ENCODE peak calls at places on chromosomes 13 and 19, in nine cellular contexts. I is body of pancreas, Z is tibial nerve, U is IMR-90, G is A549, H is upper lobe of left lung, K is stomach, A is right lobe of liver, M is suprapubic skin. F is an unnamed sample.

GRCh38 chr19:2122982-2123381 is 26.3 kb downstream of the IZUMO4 start:
- DNase-seq in K (no peak), G (no peak), I (no peak), Z (no peak), A (no peak), M (no peak), U (no peak), H (no peak), F (no peak)

GRCh38 chr13:31195616-31196015 is 4.2 kb upstream of the B3GLCT start:
- DNase-seq in H (no peak), Z (no peak), G (no peak), U (no peak), K (no peak), I (no peak), A (no peak), M (no peak), F (no peak)

GRCh38 chr13:111045170-111045569 is 69.9 kb upstream of the ARHGEF7 start:
- DNase-seq in H (no peak), Z (no peak), I (no peak), A (no peak), M (no peak), U (no peak), G (no peak), K (no peak), F (no peak)

GRCh38 chr13:31049833-31050232 is 111.9 kb downstream of the HSPH1 start:
- DNase-seq in M (peak; percentile 41), G (no peak), I (no peak), K (no peak), A (no peak), H (no peak), Z (no peak), U (no peak), F (no peak)

GRCh38 chr13:44302948-44303575 is 70.6 kb upstream of the SERP2 start:
- DNase-seq in K (no peak), H (no peak), A (no peak), I (no peak), U (peak; percentile 50), G (no peak), M (no peak), Z (no peak), F (no peak)

GRCh38 chr13:47901451-47901850 is 99.6 kb downstream of the SUCLA2 start:
- DNase-seq in M (no peak), A (no peak), K (no peak), U (peak; percentile 37), Z (no peak), I (no peak), G (no peak), H (no peak), F (no peak)

GRCh38 chr13:74203576-74203975 is 69.4 kb upstream of the KLF12 start:
- DNase-seq in H (no peak), U (peak; percentile 47), I (no peak), M (no peak), A (no peak), K (no peak), G (no peak), Z (no peak), F (no peak)

GRCh38 chr13:55106509-55106908 is 2034.2 kb upstream of the PRR20A start:
- DNase-seq in H (no peak), U (no peak), M (no peak), Z (no peak), G (no peak), A (no peak), I (no peak), K (no peak), F (no peak)

DNA sequence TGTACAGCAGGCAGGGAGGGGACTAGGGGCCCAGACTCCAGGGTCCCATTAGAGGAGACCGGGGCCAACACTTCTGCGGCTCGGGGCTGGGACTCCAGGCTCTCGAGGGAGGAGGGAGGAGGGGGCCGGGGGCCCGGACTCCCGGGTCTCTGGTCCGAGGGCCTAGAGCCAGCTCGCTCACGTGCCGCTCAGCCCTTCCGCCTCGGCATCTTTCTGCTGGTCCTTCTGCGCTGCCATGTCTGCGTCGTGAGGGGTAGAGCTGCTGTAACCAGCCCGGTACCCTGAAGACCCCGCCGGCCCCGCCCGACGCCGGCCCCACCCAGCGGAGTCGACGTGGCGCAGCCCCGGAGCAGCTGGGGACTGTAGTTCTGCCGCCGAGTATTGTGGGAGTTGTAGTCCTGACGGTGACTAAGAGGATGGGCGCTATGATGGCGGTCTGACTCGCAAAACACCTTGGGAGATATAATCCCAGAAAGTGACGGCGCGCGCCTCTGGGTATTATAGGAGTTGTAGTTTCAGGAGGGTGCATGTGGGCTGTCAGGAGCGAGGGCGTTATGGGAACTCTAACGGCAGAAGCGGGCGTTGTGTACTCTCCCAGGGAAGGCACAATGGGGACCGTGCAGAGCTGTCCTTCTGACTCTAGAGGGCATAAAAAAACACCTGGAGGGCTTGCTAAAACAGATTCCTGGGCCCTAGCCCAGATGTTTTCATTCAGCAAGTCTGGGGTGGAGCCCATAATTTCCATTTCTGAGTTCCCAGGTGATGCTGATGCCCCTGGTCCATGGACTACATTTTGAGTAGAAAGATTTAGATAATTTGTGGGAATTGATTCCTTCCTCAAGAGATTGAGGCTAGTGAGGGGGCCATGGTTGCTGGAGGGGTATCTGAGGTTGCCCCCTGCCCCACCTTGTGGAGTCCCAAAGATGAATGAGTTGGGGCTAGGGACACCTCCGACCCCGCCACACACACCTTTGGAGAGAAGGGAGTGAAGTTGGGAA is at the start of gene RABAC1:
- DNase-seq in K (peak; percentile 89), Z (peak; percentile 86), H (peak; percentile 95), U (peak; percentile 91), G (peak; percentile 100), A (peak; percentile 91), M (peak; percentile 93), I (peak; percentile 86), F (peak; percentile 86)
- TF ChIP-seq POLR2A in K (no peak), Z (no peak), H (no peak), U (peak; percentile 93), G (peak; percentile 70), A (no peak), M (no peak), I (no peak), F (no peak)

GRCh38 chr19:17872251-17873001 is 681 bp downstream of the SLC5A5 start:
- DNase-seq in G (no peak), A (no peak), K (no peak), U (no peak), H (no peak), M (no peak), Z (no peak), I (no peak), F (no peak)

GRCh38 chr19:17869114-17869608 is 2.6 kb upstream of the SLC5A5 start:
- DNase-seq in M (no peak), I (no peak), H (no peak), Z (no peak), A (no peak), G (no peak), K (no peak), U (no peak), F (no peak)

GRCh38 chr19:17868669-17869068 is 3.1 kb upstream of the SLC5A5 start:
- DNase-seq in A (no peak), U (no peak), H (no peak), M (no peak), I (no peak), G (no peak), K (no peak), Z (no peak), F (no peak)

GRCh38 chr19:17871878-17872250 is at the start of gene SLC5A5:
- DNase-seq in U (no peak), I (no peak), G (no peak), Z (no peak), A (no peak), H (no peak), K (no peak), M (no peak), F (no peak)

DNA sequence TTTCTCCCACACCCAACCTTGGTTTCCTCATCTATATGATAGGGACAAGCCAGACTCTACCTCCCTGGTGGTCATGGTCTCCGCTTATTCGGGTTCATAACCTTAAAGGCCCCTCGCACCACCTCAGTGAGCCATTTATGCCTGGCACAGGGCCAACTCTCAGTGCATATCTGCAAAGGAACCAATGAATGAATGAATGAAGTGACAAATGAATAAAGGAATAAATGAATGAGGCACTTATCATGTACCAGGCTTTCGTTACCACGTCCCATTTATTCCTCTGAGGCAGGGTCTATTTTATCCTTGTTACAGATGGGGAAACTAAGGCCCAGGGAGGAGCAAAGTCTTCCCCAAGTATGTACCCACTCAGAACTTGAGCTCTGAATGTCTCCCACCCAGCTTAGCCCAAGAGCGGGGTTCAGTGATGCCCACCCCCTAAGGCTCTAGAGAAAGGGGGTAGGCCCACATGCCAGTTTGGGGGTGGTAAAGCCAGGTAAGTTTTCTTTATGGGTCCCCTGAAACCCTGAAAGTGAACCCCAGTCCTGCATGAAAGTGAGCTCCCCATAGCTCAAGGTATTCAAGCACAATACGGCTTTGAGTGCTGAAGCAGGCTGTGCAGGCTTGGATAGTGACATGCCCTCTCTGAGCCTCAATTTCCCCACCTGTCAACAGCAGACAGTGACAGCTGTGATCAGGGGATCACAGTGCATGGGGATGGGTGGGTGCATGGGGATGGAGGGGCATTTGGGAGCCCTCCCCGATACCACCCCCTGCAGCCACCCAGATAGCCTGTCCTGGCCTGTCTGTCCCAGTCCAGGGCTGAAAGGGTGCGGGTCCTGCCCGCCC is 490 bp upstream of the SLC5A5 start:
- DNase-seq in I (no peak), M (no peak), A (no peak), U (no peak), H (no peak), K (no peak), G (no peak), Z (no peak), F (no peak)
- H3K4me3 ChIP-seq in I (no peak overlapping the region), M (no peak overlapping the region), A (no peak overlapping the region), U (no peak overlapping the region), H (peak overlapping the region; percentile 19), K (peak overlapping the region; percentile 47), G (no peak overlapping the region), Z (no peak overlapping the region), F (no peak overlapping the region)

DNA sequence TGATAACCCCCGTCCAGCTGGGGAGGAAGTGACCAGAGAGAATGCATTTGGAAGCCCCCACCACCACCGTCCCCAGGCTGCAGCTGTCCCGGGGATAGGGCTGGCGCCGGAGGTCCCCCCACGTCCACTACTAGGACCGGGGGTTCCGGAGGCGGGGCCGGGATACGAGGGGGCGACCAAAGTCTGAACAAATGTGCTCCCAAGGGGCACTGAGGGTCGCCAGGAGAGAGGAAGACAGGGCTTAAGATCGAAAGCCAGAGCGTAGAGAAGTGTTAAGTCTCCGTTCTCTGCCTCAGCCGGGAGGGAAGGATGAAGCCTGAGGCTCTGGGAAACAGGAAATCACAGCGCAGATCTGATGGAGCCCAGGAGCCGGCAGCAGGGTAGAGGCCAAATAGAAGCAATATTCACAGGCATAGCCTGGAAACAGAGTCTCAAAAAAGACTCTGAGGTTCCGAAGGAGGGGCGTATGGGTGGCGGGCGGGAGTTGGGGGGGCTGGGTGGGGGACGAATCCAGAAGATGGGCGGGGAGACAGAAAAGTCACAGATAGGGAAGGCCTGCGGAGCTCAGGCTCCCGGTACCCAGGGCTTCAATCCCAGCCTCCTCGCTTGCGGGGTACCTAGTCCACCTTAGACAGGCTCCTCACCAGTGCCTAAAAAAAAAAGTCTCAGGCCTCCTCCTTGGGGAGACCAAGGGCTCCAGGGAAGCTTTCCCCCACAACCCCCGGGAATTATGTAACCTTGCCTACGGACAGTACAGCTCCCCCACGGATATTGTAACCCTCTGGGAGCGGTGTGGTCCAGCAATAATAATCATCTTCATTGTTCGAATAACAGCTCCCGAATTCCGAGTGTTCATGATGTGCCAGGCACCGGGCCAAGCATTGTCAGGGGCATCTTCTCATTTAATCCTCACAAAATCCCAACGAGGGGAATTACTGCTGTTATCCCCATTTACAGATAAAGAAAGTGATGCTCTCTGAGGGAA is 1.1 kb upstream of the ERF start:
- DNase-seq in A (no peak), G (peak; percentile 84), H (no peak), K (no peak), Z (no peak), U (peak; percentile 46), M (no peak), I (no peak), F (peak; percentile 62)
- TF ChIP-seq POLR2A in A (no peak), G (peak; percentile 29), H (no peak), K (no peak), Z (no peak), U (no peak), M (no peak), I (peak; percentile 48), F (peak; percentile 25)

DNA sequence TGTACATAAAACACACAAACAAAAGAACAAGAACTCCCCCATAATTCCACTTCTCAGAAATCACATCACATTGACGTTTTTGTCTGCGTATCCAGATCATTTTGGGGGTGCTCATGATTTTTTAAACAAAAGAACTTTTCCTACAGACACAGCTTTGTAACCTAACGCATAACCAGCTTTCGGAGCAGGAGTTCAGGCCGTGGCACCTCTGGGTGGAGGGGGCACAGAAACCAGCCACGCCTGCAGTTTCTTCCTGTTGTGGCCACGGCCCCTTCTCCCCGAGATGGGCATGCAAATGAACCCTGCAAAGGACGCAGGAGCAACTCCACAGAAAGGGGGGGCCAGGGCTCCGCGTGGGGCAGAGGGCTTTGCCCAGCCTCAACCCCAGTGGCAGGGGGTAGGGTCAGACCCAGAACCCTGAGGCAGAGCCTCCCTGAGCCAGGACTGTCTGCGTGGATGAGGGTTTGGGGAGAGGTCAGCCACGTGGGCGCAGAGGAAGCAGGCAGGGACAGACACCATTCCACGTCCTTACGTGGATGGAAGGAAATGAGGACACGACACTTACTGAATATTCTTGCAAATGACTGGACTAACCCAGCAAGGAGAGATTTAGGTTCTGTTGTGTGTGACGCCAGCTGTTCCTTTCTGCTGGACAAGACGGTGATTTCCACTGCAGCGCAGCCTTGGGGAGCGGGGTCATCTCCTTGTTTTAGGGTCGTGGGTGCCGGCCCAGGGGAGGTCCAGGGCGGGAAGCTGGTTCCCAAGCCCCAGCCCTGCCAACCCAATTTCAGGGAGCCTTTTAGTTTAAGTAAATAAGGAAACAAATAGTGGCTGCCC is 64.3 kb downstream of the RASA3 start:
- DNase-seq in U (no peak), Z (no peak), I (no peak), A (peak; percentile 57), G (no peak), K (no peak), M (no peak), H (peak; percentile 18), F (no peak)
- H3K4me3 ChIP-seq in U (no peak overlapping the region), Z (no peak overlapping the region), I (no peak overlapping the region), A (no peak overlapping the region), G (no peak overlapping the region), K (no peak overlapping the region), M (no peak overlapping the region), H (no peak overlapping the region), F (no peak overlapping the region)